ENCODE peak calls at places on chromosomes 6 and 20, in five cellular contexts. W is lower lobe of right lung, J is AG10803, F is BE2C, D is ovary. B is an unnamed sample.

GRCh38 chr6:160238786-160239751 is 19.6 kb downstream of the SLC22A2 start:
- DNase-seq in W (no peak), J (peak; percentile 17), D (no peak), F (no peak), B (peak; percentile 58)

GRCh38 chr20:3168079-3168828 is 5.1 kb downstream of the LZTS3 start:
- DNase-seq in D (no peak), F (no peak), W (peak; percentile 77), J (no peak), B (no peak)

GRCh38 chr20:58137651-58138265 is 90.7 kb downstream of the ANKRD60 start:
- DNase-seq in F (no peak), D (no peak), J (no peak), W (no peak), B (no peak)

GRCh38 chr20:50312002-50312681 is 121.5 kb downstream of the CEBPB start:
- DNase-seq in J (no peak), F (no peak), D (no peak), W (no peak), B (no peak)

GRCh38 chr20:33262658-33263065 is 20.4 kb upstream of the BPIFB1 start:
- DNase-seq in W (no peak), J (peak; percentile 55), F (peak; percentile 70), D (no peak), B (peak; percentile 41)

GRCh38 chr6:41170547-41171160 is 7.7 kb upstream of the TREM2 start:
- DNase-seq in W (no peak), F (no peak), D (no peak), J (no peak), B (no peak)

GRCh38 chr6:129683606-129684322 is 26.2 kb downstream of the ARHGAP18 start:
- DNase-seq in J (peak; percentile 99), D (peak; percentile 47), W (peak; percentile 82), F (peak; percentile 58), B (peak; percentile 95)

GRCh38 chr20:24185801-24186200 is 197.2 kb upstream of the GGTLC1 start:
- DNase-seq in F (no peak), J (no peak), W (no peak), D (no peak), B (no peak)

GRCh38 chr6:36124881-36125280 is 5.4 kb upstream of the MAPK13 start:
- DNase-seq in F (no peak), D (no peak), W (peak; percentile 80), J (no peak), B (no peak)

GRCh38 chr6:79421001-79421411 is 116.2 kb downstream of the LCA5 start:
- DNase-seq in W (no peak), J (peak; percentile 34), F (no peak), D (no peak), B (no peak)

GRCh38 chr20:2759143-2759542 is 41.3 kb downstream of the CPXM1 start:
- DNase-seq in F (no peak), W (no peak), D (no peak), J (no peak), B (no peak)

GRCh38 chr20:18754030-18754659 is 59.4 kb upstream of the SCP2D1 start:
- DNase-seq in W (no peak), F (no peak), J (no peak), D (no peak), B (no peak)

GRCh38 chr6:96330884-96331283 is 190.7 kb upstream of the UFL1 start:
- DNase-seq in J (no peak), F (no peak), D (no peak), W (no peak), B (no peak)

GRCh38 chr6:18501313-18502013 is 114.3 kb downstream of the RNF144B start:
- DNase-seq in W (peak; percentile 77), F (no peak), D (peak; percentile 17), J (peak; percentile 86), B (no peak)

GRCh38 chr6:83615025-83615999 is 93.6 kb downstream of the SNAP91 start:
- DNase-seq in W (no peak), F (peak; percentile 78), J (peak; percentile 45), D (no peak), B (no peak)

GRCh38 chr6:135086414-135086764 is 31.8 kb upstream of the HBS1L start:
- DNase-seq in F (no peak), J (no peak), W (no peak), D (no peak), B (no peak)

GRCh38 chr6:102026649-102027048 is 633.1 kb downstream of the GRIK2 start:
- DNase-seq in W (no peak), J (no peak), D (no peak), F (no peak), B (no peak)

GRCh38 chr6:63441266-63441956 is 121.6 kb upstream of the LGSN start:
- DNase-seq in J (no peak), D (no peak), F (no peak), W (no peak), B (no peak)

GRCh38 chr20:62480318-62480717 is 4.5 kb upstream of the GATA5 start:
- DNase-seq in D (no peak), F (no peak), J (no peak), W (no peak), B (no peak)

GRCh38 chr6:143941852-143942627 is 66.0 kb downstream of the PLAGL1 start:
- DNase-seq in W (peak; percentile 78), F (peak; percentile 69), J (peak; percentile 52), D (peak; percentile 58), B (peak; percentile 56)

GRCh38 chr20:10047427-10047826 is 12.6 kb downstream of the ANKEF1 start:
- DNase-seq in J (no peak), W (no peak), F (peak; percentile 53), D (no peak), B (no peak)

GRCh38 chr6:27295301-27296079 is 16.6 kb downstream of the POM121L2 start:
- DNase-seq in F (peak; percentile 51), D (no peak), J (peak; percentile 67), W (no peak), B (peak; percentile 81)

GRCh38 chr6:167045828-167046580 is 46.8 kb downstream of the CEP43 start:
- DNase-seq in W (no peak), D (no peak), J (no peak), F (no peak), B (no peak)

GRCh38 chr20:17971571-17972013 is 2.8 kb downstream of the MGME1 start:
- DNase-seq in J (peak; percentile 80), F (no peak), D (no peak), W (no peak), B (peak; percentile 17)

GRCh38 chr20:48360338-48360698 is 467.5 kb downstream of the PREX1 start:
- DNase-seq in D (no peak), F (no peak), J (no peak), W (no peak), B (no peak)

GRCh38 chr6:28653876-28654275 is 128.2 kb downstream of the GPX5 start:
- DNase-seq in D (no peak), W (no peak), F (no peak), J (no peak), B (no peak)

GRCh38 chr20:59515013-59515905 is 89.1 kb upstream of the PHACTR3 start:
- DNase-seq in J (peak; percentile 50), D (peak; percentile 43), W (peak; percentile 70), F (peak; percentile 90), B (peak; percentile 75)

GRCh38 chr6:51265426-51265825 is 446.8 kb downstream of the TFAP2B start:
- DNase-seq in J (no peak), F (no peak), D (no peak), W (no peak), B (no peak)

GRCh38 chr20:51531141-51531710 is 11.3 kb downstream of the NFATC2 start:
- DNase-seq in J (no peak), D (no peak), F (no peak), W (no peak), B (peak; percentile 45)

GRCh38 chr20:51529027-51529749 is 13.3 kb downstream of the NFATC2 start:
- DNase-seq in F (no peak), D (no peak), J (peak; percentile 87), W (no peak), B (no peak)

GRCh38 chr20:51528263-51529026 is 14.1 kb downstream of the NFATC2 start:
- DNase-seq in J (no peak), F (no peak), D (no peak), W (no peak), B (no peak)

GRCh38 chr20:51531712-51532456 is 10.6 kb downstream of the NFATC2 start:
- DNase-seq in W (no peak), D (no peak), F (no peak), J (no peak), B (no peak)

DNA sequence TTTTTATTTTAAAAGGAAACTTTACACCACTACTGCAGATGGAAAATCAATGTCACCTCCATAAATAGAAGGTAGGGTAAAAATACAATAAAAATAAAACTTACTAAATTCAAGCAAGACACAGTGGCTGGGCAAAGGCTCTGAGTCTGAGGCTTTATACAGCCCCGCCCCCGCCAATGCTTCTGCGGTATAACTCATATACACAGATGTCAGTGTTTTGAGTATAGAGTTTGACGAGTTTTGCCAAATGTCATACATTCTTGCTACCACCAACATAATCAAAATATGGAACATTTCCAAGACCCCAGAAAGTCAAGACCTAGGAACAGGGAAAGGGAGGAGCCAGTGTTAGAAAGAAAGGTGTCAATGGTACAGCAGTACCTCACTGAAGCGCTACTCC is 12.8 kb downstream of the NFATC2 start:
- DNase-seq in F (no peak), D (no peak), W (no peak), J (peak; percentile 31), B (peak; percentile 13)
- H3K4me3 ChIP-seq in F (no peak overlapping the region), D (no peak overlapping the region), W (no peak overlapping the region), J (no peak overlapping the region), B (no peak overlapping the region)

DNA sequence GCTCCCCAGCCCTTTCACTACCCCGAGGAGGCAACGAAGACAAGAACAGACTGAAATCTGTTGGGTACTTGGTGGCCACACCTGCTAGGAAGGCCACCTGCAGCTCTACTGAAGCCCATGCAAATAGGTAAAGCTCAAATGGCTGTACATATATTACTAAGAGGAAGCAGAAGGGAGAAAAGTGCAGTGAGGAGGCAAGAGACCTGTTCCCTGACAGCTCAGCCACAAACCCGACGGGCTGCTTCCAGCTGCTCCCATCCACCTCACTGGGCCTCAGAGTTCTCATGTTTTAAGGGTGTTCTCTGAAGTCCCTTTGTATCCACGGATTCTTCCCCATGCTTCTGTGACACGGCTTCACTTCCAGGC is 24.6 kb downstream of the TRAM2 start:
- DNase-seq in J (no peak), W (no peak), D (no peak), F (no peak), B (no peak)
- H3K4me3 ChIP-seq in J (peak overlapping the region; percentile 16), W (no peak overlapping the region), D (no peak overlapping the region), F (no peak overlapping the region), B (peak overlapping the region; percentile 0)

GRCh38 chr20:11686900-11687543 is 230.7 kb upstream of the BTBD3 start:
- DNase-seq in J (peak; percentile 4), D (no peak), F (peak; percentile 14), W (peak; percentile 34), B (peak; percentile 56)
- H3K4me3 ChIP-seq in J (peak overlapping the region; percentile 33), D (peak overlapping the region; percentile 26), F (peak overlapping the region; percentile 34), W (peak overlapping the region; percentile 42), B (peak overlapping the region; percentile 24)

GRCh38 chr20:44738779-44739477 is 6.7 kb upstream of the KCNK15 start:
- DNase-seq in D (peak; percentile 85), W (no peak), J (peak; percentile 59), F (peak; percentile 87), B (peak; percentile 75)
- H3K4me3 ChIP-seq in D (no peak overlapping the region), W (no peak overlapping the region), J (no peak overlapping the region), F (peak overlapping the region; percentile 17), B (peak overlapping the region; percentile 8)